ENCODE peak calls at places on chromosome 16, in seven cellular contexts. One of them, this sample, is unnamed.

GRCh38 chr16:15639061-15639568 is 3.8 kb downstream of the MARF1 start:
- DNase-seq in A549: no peak
- DNase-seq in AG04450: no peak
- DNase-seq in omental fat pad: no peak
- DNase-seq in fibroblast of lung: no peak
- DNase-seq in AG04449: no peak
- DNase-seq in nephron progenitor cell: no peak
- DNase-seq in this sample: no peak

GRCh38 chr16:72262711-72263110 is 90.8 kb upstream of the PMFBP1 start:
- DNase-seq in A549: no peak
- DNase-seq in AG04450: no peak
- DNase-seq in omental fat pad: no peak
- DNase-seq in fibroblast of lung: no peak
- DNase-seq in AG04449: no peak
- DNase-seq in nephron progenitor cell: no peak
- DNase-seq in this sample: no peak

GRCh38 chr16:5465714-5466113 is 368.1 kb upstream of the EEF2KMT start:
- DNase-seq in A549: no peak
- DNase-seq in AG04450: no peak
- DNase-seq in omental fat pad: no peak
- DNase-seq in fibroblast of lung: no peak
- DNase-seq in AG04449: no peak
- DNase-seq in nephron progenitor cell: no peak
- DNase-seq in this sample: no peak

GRCh38 chr16:11972128-11972527 is 4.4 kb upstream of the SNX29 start:
- DNase-seq in A549: peak
- DNase-seq in AG04450: no peak
- DNase-seq in omental fat pad: no peak
- DNase-seq in fibroblast of lung: no peak
- DNase-seq in AG04449: no peak
- DNase-seq in nephron progenitor cell: no peak
- DNase-seq in this sample: no peak

GRCh38 chr16:878071-878784 is 77.7 kb upstream of the GNG13 start:
- DNase-seq in A549: peak
- DNase-seq in AG04450: no peak
- DNase-seq in omental fat pad: no peak
- DNase-seq in fibroblast of lung: peak
- DNase-seq in AG04449: no peak
- DNase-seq in nephron progenitor cell: peak
- DNase-seq in this sample: peak

GRCh38 chr16:85980686-85981085 is 81.7 kb downstream of the IRF8 start:
- DNase-seq in A549: no peak
- DNase-seq in AG04450: no peak
- DNase-seq in omental fat pad: no peak
- DNase-seq in fibroblast of lung: no peak
- DNase-seq in AG04449: no peak
- DNase-seq in nephron progenitor cell: no peak
- DNase-seq in this sample: no peak

GRCh38 chr16:53041196-53041977 is 11.3 kb downstream of the CHD9NB start:
- DNase-seq in A549: no peak
- DNase-seq in AG04450: no peak
- DNase-seq in omental fat pad: no peak
- DNase-seq in fibroblast of lung: no peak
- DNase-seq in AG04449: no peak
- DNase-seq in nephron progenitor cell: no peak
- DNase-seq in this sample: no peak

GRCh38 chr16:19431636-19432340 is 14.1 kb downstream of the TMC5 start:
- DNase-seq in A549: no peak
- DNase-seq in AG04450: no peak
- DNase-seq in omental fat pad: no peak
- DNase-seq in fibroblast of lung: no peak
- DNase-seq in AG04449: no peak
- DNase-seq in nephron progenitor cell: no peak
- DNase-seq in this sample: no peak

GRCh38 chr16:62077998-62078397 is 41.8 kb upstream of the CDH8 start:
- DNase-seq in A549: peak
- DNase-seq in AG04450: no peak
- DNase-seq in omental fat pad: no peak
- DNase-seq in fibroblast of lung: no peak
- DNase-seq in AG04449: no peak
- DNase-seq in nephron progenitor cell: peak
- DNase-seq in this sample: no peak

GRCh38 chr16:27199747-27200146 is 3.6 kb upstream of the KDM8 start:
- DNase-seq in A549: no peak
- DNase-seq in AG04450: no peak
- DNase-seq in omental fat pad: no peak
- DNase-seq in fibroblast of lung: peak
- DNase-seq in AG04449: no peak
- DNase-seq in nephron progenitor cell: no peak
- DNase-seq in this sample: no peak

GRCh38 chr16:78659668-78660217 is 560.3 kb downstream of the WWOX start:
- DNase-seq in A549: no peak
- DNase-seq in AG04450: no peak
- DNase-seq in omental fat pad: no peak
- DNase-seq in fibroblast of lung: no peak
- DNase-seq in AG04449: no peak
- DNase-seq in nephron progenitor cell: no peak
- DNase-seq in this sample: no peak

GRCh38 chr16:54334208-54334607 is 47.6 kb upstream of the IRX3 start:
- DNase-seq in A549: no peak
- DNase-seq in AG04450: no peak
- DNase-seq in omental fat pad: no peak
- DNase-seq in fibroblast of lung: peak
- DNase-seq in AG04449: no peak
- DNase-seq in nephron progenitor cell: no peak
- DNase-seq in this sample: no peak

GRCh38 chr16:27853101-27853500 is 210.4 kb downstream of the GSG1L start:
- DNase-seq in A549: no peak
- DNase-seq in AG04450: no peak
- DNase-seq in omental fat pad: no peak
- DNase-seq in fibroblast of lung: no peak
- DNase-seq in AG04449: no peak
- DNase-seq in nephron progenitor cell: no peak
- DNase-seq in this sample: no peak

GRCh38 chr16:49474741-49475140 is 101.1 kb downstream of the C16orf78 start:
- DNase-seq in A549: no peak
- DNase-seq in AG04450: no peak
- DNase-seq in omental fat pad: peak
- DNase-seq in fibroblast of lung: no peak
- DNase-seq in AG04449: no peak
- DNase-seq in nephron progenitor cell: no peak
- DNase-seq in this sample: no peak

GRCh38 chr16:3530371-3530914 is 29.6 kb downstream of the CLUAP1 start:
- DNase-seq in A549: peak
- DNase-seq in AG04450: no peak
- DNase-seq in omental fat pad: no peak
- DNase-seq in fibroblast of lung: no peak
- DNase-seq in AG04449: no peak
- DNase-seq in nephron progenitor cell: no peak
- DNase-seq in this sample: no peak

GRCh38 chr16:52611817-52612673 is 65.1 kb upstream of the TOX3 start:
- DNase-seq in A549: peak
- DNase-seq in AG04450: no peak
- DNase-seq in omental fat pad: no peak
- DNase-seq in fibroblast of lung: no peak
- DNase-seq in AG04449: no peak
- DNase-seq in nephron progenitor cell: no peak
- DNase-seq in this sample: no peak

GRCh38 chr16:49528564-49529150 is 155.1 kb downstream of the C16orf78 start:
- DNase-seq in A549: no peak
- DNase-seq in AG04450: no peak
- DNase-seq in omental fat pad: no peak
- DNase-seq in fibroblast of lung: no peak
- DNase-seq in AG04449: no peak
- DNase-seq in nephron progenitor cell: no peak
- DNase-seq in this sample: no peak

GRCh38 chr16:5604770-5605169 is 507.2 kb upstream of the EEF2KMT start:
- DNase-seq in A549: peak
- DNase-seq in AG04450: no peak
- DNase-seq in omental fat pad: no peak
- DNase-seq in fibroblast of lung: no peak
- DNase-seq in AG04449: no peak
- DNase-seq in nephron progenitor cell: peak
- DNase-seq in this sample: no peak

GRCh38 chr16:85851034-85851780 is 47.8 kb upstream of the IRF8 start:
- DNase-seq in A549: no peak
- DNase-seq in AG04450: no peak
- DNase-seq in omental fat pad: no peak
- DNase-seq in fibroblast of lung: no peak
- DNase-seq in AG04449: no peak
- DNase-seq in nephron progenitor cell: no peak
- DNase-seq in this sample: no peak

GRCh38 chr16:57635266-57636097 is 7.1 kb downstream of the ADGRG1 start:
- DNase-seq in A549: no peak
- DNase-seq in AG04450: no peak
- DNase-seq in omental fat pad: no peak
- DNase-seq in fibroblast of lung: no peak
- DNase-seq in AG04449: no peak
- DNase-seq in nephron progenitor cell: no peak
- DNase-seq in this sample: no peak

GRCh38 chr16:86261379-86261778 is 248.9 kb upstream of the FOXF1 start:
- DNase-seq in A549: peak
- DNase-seq in AG04450: no peak
- DNase-seq in omental fat pad: no peak
- DNase-seq in fibroblast of lung: peak
- DNase-seq in AG04449: no peak
- DNase-seq in nephron progenitor cell: no peak
- DNase-seq in this sample: no peak

GRCh38 chr16:56990407-56991286 is 1.3 kb downstream of the NLRC5 start:
- DNase-seq in A549: no peak
- DNase-seq in AG04450: no peak
- DNase-seq in omental fat pad: no peak
- DNase-seq in fibroblast of lung: no peak
- DNase-seq in AG04449: no peak
- DNase-seq in nephron progenitor cell: no peak
- DNase-seq in this sample: no peak

GRCh38 chr16:29877266-29877961 is 14.4 kb upstream of the CDIPT start:
- DNase-seq in A549: peak
- DNase-seq in AG04450: no peak
- DNase-seq in omental fat pad: no peak
- DNase-seq in fibroblast of lung: peak
- DNase-seq in AG04449: no peak
- DNase-seq in nephron progenitor cell: peak
- DNase-seq in this sample: peak

GRCh38 chr16:9260665-9261064 is 169.2 kb downstream of the HAPSTR1 start:
- DNase-seq in A549: no peak
- DNase-seq in AG04450: no peak
- DNase-seq in omental fat pad: no peak
- DNase-seq in fibroblast of lung: no peak
- DNase-seq in AG04449: no peak
- DNase-seq in nephron progenitor cell: no peak
- DNase-seq in this sample: no peak

GRCh38 chr16:2205967-2206313 is 686 bp downstream of the MLST8 start:
- DNase-seq in A549: no peak
- DNase-seq in AG04450: no peak
- DNase-seq in omental fat pad: no peak
- DNase-seq in fibroblast of lung: no peak
- DNase-seq in AG04449: no peak
- DNase-seq in nephron progenitor cell: peak
- DNase-seq in this sample: no peak
- TF ChIP-seq CTCF in A549: no peak
- TF ChIP-seq CTCF in AG04450: no peak
- TF ChIP-seq CTCF in omental fat pad: no peak
- TF ChIP-seq CTCF in fibroblast of lung: no peak
- TF ChIP-seq CTCF in AG04449: no peak
- TF ChIP-seq CTCF in nephron progenitor cell: no peak
- TF ChIP-seq CTCF in this sample: no peak

GRCh38 chr16:88699180-88699579 is 7.0 kb downstream of the RNF166 start:
- DNase-seq in A549: no peak
- DNase-seq in AG04450: no peak
- DNase-seq in omental fat pad: no peak
- DNase-seq in fibroblast of lung: no peak
- DNase-seq in AG04449: no peak
- DNase-seq in nephron progenitor cell: no peak
- DNase-seq in this sample: no peak

GRCh38 chr16:88701541-88702363 is 4.5 kb downstream of the RNF166 start:
- DNase-seq in A549: no peak
- DNase-seq in AG04450: no peak
- DNase-seq in omental fat pad: no peak
- DNase-seq in fibroblast of lung: no peak
- DNase-seq in AG04449: no peak
- DNase-seq in nephron progenitor cell: no peak
- DNase-seq in this sample: no peak

GRCh38 chr16:88702364-88703210 is 3.6 kb downstream of the RNF166 start:
- DNase-seq in A549: no peak
- DNase-seq in AG04450: no peak
- DNase-seq in omental fat pad: no peak
- DNase-seq in fibroblast of lung: no peak
- DNase-seq in AG04449: no peak
- DNase-seq in nephron progenitor cell: no peak
- DNase-seq in this sample: no peak

GRCh38 chr16:88700322-88700635 is 5.9 kb downstream of the RNF166 start:
- DNase-seq in A549: no peak
- DNase-seq in AG04450: no peak
- DNase-seq in omental fat pad: no peak
- DNase-seq in fibroblast of lung: no peak
- DNase-seq in AG04449: no peak
- DNase-seq in nephron progenitor cell: no peak
- DNase-seq in this sample: no peak

GRCh38 chr16:88700636-88701482 is 5.3 kb downstream of the RNF166 start:
- DNase-seq in A549: no peak
- DNase-seq in AG04450: peak
- DNase-seq in omental fat pad: peak
- DNase-seq in fibroblast of lung: peak
- DNase-seq in AG04449: peak
- DNase-seq in nephron progenitor cell: no peak
- DNase-seq in this sample: peak
- TF ChIP-seq CTCF in A549: no peak
- TF ChIP-seq CTCF in AG04450: no peak
- TF ChIP-seq CTCF in omental fat pad: no peak
- TF ChIP-seq CTCF in fibroblast of lung: no peak
- TF ChIP-seq CTCF in AG04449: no peak
- TF ChIP-seq CTCF in nephron progenitor cell: no peak
- TF ChIP-seq CTCF in this sample: no peak

GRCh38 chr16:89453662-89454321 is 36.6 kb downstream of the ANKRD11 start:
- DNase-seq in A549: peak
- DNase-seq in AG04450: no peak
- DNase-seq in omental fat pad: no peak
- DNase-seq in fibroblast of lung: peak
- DNase-seq in AG04449: no peak
- DNase-seq in nephron progenitor cell: no peak
- DNase-seq in this sample: peak
- TF ChIP-seq CTCF in A549: no peak
- TF ChIP-seq CTCF in AG04450: peak
- TF ChIP-seq CTCF in omental fat pad: no peak
- TF ChIP-seq CTCF in fibroblast of lung: peak
- TF ChIP-seq CTCF in AG04449: no peak
- TF ChIP-seq CTCF in nephron progenitor cell: peak
- TF ChIP-seq CTCF in this sample: peak

GRCh38 chr16:10597184-10597583 is 16.8 kb upstream of the EMP2 start:
- DNase-seq in A549: no peak
- DNase-seq in AG04450: no peak
- DNase-seq in omental fat pad: no peak
- DNase-seq in fibroblast of lung: no peak
- DNase-seq in AG04449: no peak
- DNase-seq in nephron progenitor cell: no peak
- DNase-seq in this sample: no peak
- TF ChIP-seq CTCF in A549: no peak
- TF ChIP-seq CTCF in AG04450: no peak
- TF ChIP-seq CTCF in omental fat pad: no peak
- TF ChIP-seq CTCF in fibroblast of lung: no peak
- TF ChIP-seq CTCF in AG04449: no peak
- TF ChIP-seq CTCF in nephron progenitor cell: no peak
- TF ChIP-seq CTCF in this sample: no peak